ENCODE peak calls at places on chromosomes 1 and 21, in six cellular contexts. F, C, J, M, T and Z are unnamed samples.

GRCh38 chr1:39573736-39574624 is 2.6 kb downstream of the PABPC4 start:
- DNase-seq in M (no peak), T (peak; percentile 48), F (peak; percentile 87), C (no peak), J (no peak), Z (peak; percentile 18)

GRCh38 chr1:82848043-82848442 is 1047.3 kb downstream of the ADGRL2 start:
- DNase-seq in T (no peak), M (no peak), J (no peak), C (no peak), F (no peak), Z (no peak)

GRCh38 chr1:154541231-154541630 is 17.2 kb downstream of the UBE2Q1 start:
- DNase-seq in J (no peak), T (no peak), F (no peak), C (no peak), M (no peak), Z (no peak)

GRCh38 chr1:41917835-41918449 is 780 bp downstream of the HIVEP3 start:
- DNase-seq in M (peak; percentile 43), F (peak; percentile 72), J (peak; percentile 59), T (peak; percentile 46), C (peak; percentile 42), Z (no peak)

GRCh38 chr1:110875216-110875731 is 2.3 kb downstream of the CD53 start:
- DNase-seq in J (no peak), C (no peak), T (peak; percentile 11), F (no peak), M (no peak), Z (no peak)

GRCh38 chr1:227729881-227730629 is 5.0 kb downstream of the JMJD4 start:
- DNase-seq in J (no peak), T (peak; percentile 70), M (peak; percentile 27), F (peak; percentile 38), C (no peak), Z (peak; percentile 79)

GRCh38 chr21:45535341-45536081 is 6.7 kb downstream of the SLC19A1 start:
- DNase-seq in J (peak; percentile 76), F (no peak), T (peak; percentile 82), M (no peak), C (no peak), Z (no peak)

GRCh38 chr1:231581859-231582258 is 44.7 kb upstream of the DISC1 start:
- DNase-seq in M (no peak), C (no peak), F (no peak), J (no peak), T (no peak), Z (no peak)

GRCh38 chr1:153354515-153355193 is 3.0 kb upstream of the S100A9 start:
- DNase-seq in T (no peak), C (no peak), J (no peak), M (no peak), F (no peak), Z (no peak)

GRCh38 chr1:39124282-39124681 is 80.2 kb upstream of the MACF1 start:
- DNase-seq in F (no peak), C (no peak), J (no peak), T (no peak), M (no peak), Z (no peak)

GRCh38 chr1:41898191-41898713 is 20.5 kb downstream of the HIVEP3 start:
- DNase-seq in C (no peak), J (no peak), M (no peak), T (no peak), F (no peak), Z (peak; percentile 71)

GRCh38 chr21:43345746-43346409 is 81.1 kb downstream of the SIK1 start:
- DNase-seq in T (no peak), J (no peak), M (peak; percentile 57), C (no peak), F (no peak), Z (peak; percentile 51)

GRCh38 chr1:59414406-59415133 is 117.7 kb downstream of the FGGY start:
- DNase-seq in M (peak; percentile 8), J (no peak), F (no peak), C (no peak), T (no peak), Z (no peak)

GRCh38 chr21:25925936-25926335 is 191.2 kb downstream of the GABPA start:
- DNase-seq in F (no peak), T (peak; percentile 51), M (no peak), J (no peak), C (no peak), Z (no peak)

GRCh38 chr1:57258616-57259330 is 165.1 kb downstream of the DAB1 start:
- DNase-seq in M (no peak), T (peak; percentile 59), C (no peak), F (no peak), J (no peak), Z (no peak)

GRCh38 chr1:52238474-52238873 is 96.6 kb downstream of the ZFYVE9 start:
- DNase-seq in M (no peak), F (no peak), J (no peak), C (no peak), T (no peak), Z (no peak)

GRCh38 chr21:38467911-38468310 is 30.4 kb downstream of the ERG start:
- DNase-seq in J (no peak), M (no peak), F (no peak), T (no peak), C (no peak), Z (no peak)

GRCh38 chr1:151945725-151946365 is 36.5 kb upstream of the THEM4 start:
- DNase-seq in F (no peak), T (peak; percentile 47), J (peak; percentile 83), C (peak; percentile 92), M (peak; percentile 97), Z (peak; percentile 79)

GRCh38 chr1:236556606-236557005 is 32.8 kb downstream of the LGALS8 start:
- DNase-seq in C (no peak), F (no peak), T (no peak), M (no peak), J (no peak), Z (no peak)

GRCh38 chr21:14120091-14120734 is 90.5 kb downstream of the LIPI start:
- DNase-seq in F (peak; percentile 52), C (peak; percentile 12), J (peak; percentile 57), M (peak; percentile 11), T (peak; percentile 66), Z (peak; percentile 52)

GRCh38 chr1:64861611-64862010 is 104.7 kb downstream of the JAK1 start:
- DNase-seq in F (peak; percentile 76), C (peak; percentile 1), J (no peak), T (no peak), M (peak; percentile 20), Z (no peak)